ENCODE peak calls at places on chromosomes 12 and 14, in six cellular contexts. One of them, this sample, is unnamed. For H3K4me1, the result is how much of the 10 kb centered on the place peaks cover.

GRCh38 chr14:34063470-34064164 is 112.7 kb upstream of the EGLN3 start:
- DNase-seq in heart left ventricle: peak
- DNase-seq in adrenal gland: no peak
- DNase-seq in A549: peak
- DNase-seq in spleen: no peak
- DNase-seq in transverse colon: no peak
- DNase-seq in this sample: no peak

GRCh38 chr12:19546611-19547162 is 107.4 kb downstream of the AEBP2 start:
- DNase-seq in heart left ventricle: no peak
- DNase-seq in transverse colon: no peak
- DNase-seq in adrenal gland: no peak
- DNase-seq in spleen: no peak
- DNase-seq in A549: no peak
- DNase-seq in this sample: no peak

GRCh38 chr12:6231359-6232268 is 31.4 kb downstream of the CD9 start:
- DNase-seq in adrenal gland: no peak
- DNase-seq in transverse colon: no peak
- DNase-seq in spleen: no peak
- DNase-seq in heart left ventricle: no peak
- DNase-seq in A549: no peak
- DNase-seq in this sample: no peak

GRCh38 chr12:96522690-96523089 is 33.3 kb downstream of the CFAP54 start:
- DNase-seq in adrenal gland: no peak
- DNase-seq in transverse colon: no peak
- DNase-seq in spleen: no peak
- DNase-seq in heart left ventricle: no peak
- DNase-seq in A549: no peak
- DNase-seq in this sample: no peak

GRCh38 chr14:22852940-22853767 is 16.8 kb downstream of the MMP14 start:
- DNase-seq in transverse colon: peak
- DNase-seq in A549: peak
- DNase-seq in spleen: peak
- DNase-seq in adrenal gland: peak
- DNase-seq in heart left ventricle: peak
- DNase-seq in this sample: peak

GRCh38 chr14:94601961-94602391 is 10.2 kb upstream of the SERPINA3 start:
- DNase-seq in heart left ventricle: peak
- DNase-seq in spleen: peak
- DNase-seq in transverse colon: peak
- DNase-seq in A549: peak
- DNase-seq in adrenal gland: peak
- DNase-seq in this sample: peak

GRCh38 chr12:25692115-25693035 is 139.3 kb upstream of the LMNTD1 start:
- DNase-seq in heart left ventricle: no peak
- DNase-seq in A549: no peak
- DNase-seq in adrenal gland: peak
- DNase-seq in spleen: no peak
- DNase-seq in transverse colon: no peak
- DNase-seq in this sample: no peak

GRCh38 chr12:15200703-15201102 is 20.5 kb downstream of the RERG start:
- DNase-seq in transverse colon: no peak
- DNase-seq in heart left ventricle: no peak
- DNase-seq in spleen: no peak
- DNase-seq in A549: no peak
- DNase-seq in adrenal gland: no peak
- DNase-seq in this sample: no peak

GRCh38 chr12:93380480-93381121 is 2.9 kb downstream of the NUDT4 start:
- DNase-seq in adrenal gland: no peak
- DNase-seq in spleen: no peak
- DNase-seq in transverse colon: no peak
- DNase-seq in heart left ventricle: no peak
- DNase-seq in A549: peak
- DNase-seq in this sample: no peak

GRCh38 chr14:68512088-68512487 is 280.8 kb downstream of the ZFP36L1 start:
- DNase-seq in adrenal gland: no peak
- DNase-seq in A549: no peak
- DNase-seq in transverse colon: no peak
- DNase-seq in spleen: no peak
- DNase-seq in heart left ventricle: no peak
- DNase-seq in this sample: no peak

GRCh38 chr12:3320881-3321509 is 170.0 kb upstream of the PRMT8 start:
- DNase-seq in transverse colon: no peak
- DNase-seq in adrenal gland: no peak
- DNase-seq in A549: no peak
- DNase-seq in spleen: peak
- DNase-seq in heart left ventricle: no peak
- DNase-seq in this sample: no peak

GRCh38 chr12:89528434-89528833 is 2.6 kb upstream of the POC1B start:
- DNase-seq in transverse colon: no peak
- DNase-seq in A549: no peak
- DNase-seq in adrenal gland: no peak
- DNase-seq in spleen: no peak
- DNase-seq in heart left ventricle: no peak
- DNase-seq in this sample: no peak

GRCh38 chr12:62403031-62403430 is 63.6 kb upstream of the MON2 start:
- DNase-seq in heart left ventricle: no peak
- DNase-seq in A549: no peak
- DNase-seq in spleen: no peak
- DNase-seq in adrenal gland: no peak
- DNase-seq in transverse colon: no peak
- DNase-seq in this sample: no peak

GRCh38 chr12:116121453-116121871 is 156.0 kb downstream of the MED13L start:
- DNase-seq in transverse colon: no peak
- DNase-seq in heart left ventricle: no peak
- DNase-seq in A549: no peak
- DNase-seq in spleen: no peak
- DNase-seq in adrenal gland: no peak
- DNase-seq in this sample: no peak

GRCh38 chr12:57276935-57277563 is 26.1 kb upstream of the STAC3 start:
- DNase-seq in A549: peak
- DNase-seq in transverse colon: no peak
- DNase-seq in adrenal gland: no peak
- DNase-seq in heart left ventricle: no peak
- DNase-seq in spleen: no peak
- DNase-seq in this sample: peak

GRCh38 chr12:3170423-3171194 is 93.4 kb downstream of the TSPAN9 start:
- DNase-seq in transverse colon: no peak
- DNase-seq in spleen: no peak
- DNase-seq in adrenal gland: no peak
- DNase-seq in A549: peak
- DNase-seq in heart left ventricle: no peak
- DNase-seq in this sample: no peak

GRCh38 chr12:9673404-9674225 is 4.1 kb downstream of the CLEC2D start:
- DNase-seq in transverse colon: peak
- DNase-seq in adrenal gland: peak
- DNase-seq in A549: peak
- DNase-seq in spleen: peak
- DNase-seq in heart left ventricle: peak
- DNase-seq in this sample: no peak

GRCh38 chr12:131132118-131132892 is 178.6 kb downstream of the ADGRD1 start:
- DNase-seq in A549: peak
- DNase-seq in adrenal gland: peak
- DNase-seq in transverse colon: peak
- DNase-seq in spleen: peak
- DNase-seq in heart left ventricle: peak
- DNase-seq in this sample: peak

GRCh38 chr12:111753144-111753881 is 13.4 kb upstream of the ALDH2 start:
- DNase-seq in adrenal gland: peak
- DNase-seq in transverse colon: peak
- DNase-seq in spleen: peak
- DNase-seq in A549: peak
- DNase-seq in heart left ventricle: peak
- DNase-seq in this sample: peak

GRCh38 chr12:45989277-45989856 is 1.0 kb downstream of the SCAF11 start:
- DNase-seq in A549: no peak
- DNase-seq in spleen: peak
- DNase-seq in transverse colon: no peak
- DNase-seq in adrenal gland: no peak
- DNase-seq in heart left ventricle: no peak
- DNase-seq in this sample: no peak

GRCh38 chr12:69024907-69025306 is 91.9 kb upstream of the CPM start:
- DNase-seq in spleen: no peak
- DNase-seq in A549: no peak
- DNase-seq in transverse colon: no peak
- DNase-seq in adrenal gland: no peak
- DNase-seq in heart left ventricle: no peak
- DNase-seq in this sample: no peak

GRCh38 chr12:104219908-104220404 is 4.4 kb downstream of the TXNRD1 start:
- DNase-seq in heart left ventricle: no peak
- DNase-seq in spleen: no peak
- DNase-seq in adrenal gland: peak
- DNase-seq in A549: peak
- DNase-seq in transverse colon: peak
- DNase-seq in this sample: no peak
- H3K4me3 ChIP-seq in heart left ventricle: no peak
- H3K4me3 ChIP-seq in spleen: no peak
- H3K4me3 ChIP-seq in adrenal gland: no peak
- H3K4me3 ChIP-seq in A549: no peak
- H3K4me3 ChIP-seq in transverse colon: no peak
- H3K4me3 ChIP-seq in this sample: no peak

GRCh38 chr12:103928736-103929050 is 1.5 kb upstream of the HSP90B1 start:
- DNase-seq in transverse colon: peak
- DNase-seq in adrenal gland: no peak
- DNase-seq in A549: no peak
- DNase-seq in spleen: peak
- DNase-seq in heart left ventricle: no peak
- DNase-seq in this sample: peak

GRCh38 chr12:103933237-103933636 is 3.0 kb downstream of the HSP90B1 start:
- DNase-seq in transverse colon: no peak
- DNase-seq in adrenal gland: no peak
- DNase-seq in heart left ventricle: no peak
- DNase-seq in A549: no peak
- DNase-seq in spleen: no peak
- DNase-seq in this sample: no peak

GRCh38 chr12:103929051-103929908 is 930 bp upstream of the HSP90B1 start:
- DNase-seq in adrenal gland: peak
- DNase-seq in spleen: peak
- DNase-seq in heart left ventricle: peak
- DNase-seq in A549: peak
- DNase-seq in transverse colon: peak
- DNase-seq in this sample: peak

GRCh38 chr12:103930787-103931536 is 752 bp downstream of the HSP90B1 start:
- DNase-seq in spleen: peak
- DNase-seq in heart left ventricle: peak
- DNase-seq in A549: peak
- DNase-seq in adrenal gland: peak
- DNase-seq in transverse colon: peak
- DNase-seq in this sample: peak

DNA sequence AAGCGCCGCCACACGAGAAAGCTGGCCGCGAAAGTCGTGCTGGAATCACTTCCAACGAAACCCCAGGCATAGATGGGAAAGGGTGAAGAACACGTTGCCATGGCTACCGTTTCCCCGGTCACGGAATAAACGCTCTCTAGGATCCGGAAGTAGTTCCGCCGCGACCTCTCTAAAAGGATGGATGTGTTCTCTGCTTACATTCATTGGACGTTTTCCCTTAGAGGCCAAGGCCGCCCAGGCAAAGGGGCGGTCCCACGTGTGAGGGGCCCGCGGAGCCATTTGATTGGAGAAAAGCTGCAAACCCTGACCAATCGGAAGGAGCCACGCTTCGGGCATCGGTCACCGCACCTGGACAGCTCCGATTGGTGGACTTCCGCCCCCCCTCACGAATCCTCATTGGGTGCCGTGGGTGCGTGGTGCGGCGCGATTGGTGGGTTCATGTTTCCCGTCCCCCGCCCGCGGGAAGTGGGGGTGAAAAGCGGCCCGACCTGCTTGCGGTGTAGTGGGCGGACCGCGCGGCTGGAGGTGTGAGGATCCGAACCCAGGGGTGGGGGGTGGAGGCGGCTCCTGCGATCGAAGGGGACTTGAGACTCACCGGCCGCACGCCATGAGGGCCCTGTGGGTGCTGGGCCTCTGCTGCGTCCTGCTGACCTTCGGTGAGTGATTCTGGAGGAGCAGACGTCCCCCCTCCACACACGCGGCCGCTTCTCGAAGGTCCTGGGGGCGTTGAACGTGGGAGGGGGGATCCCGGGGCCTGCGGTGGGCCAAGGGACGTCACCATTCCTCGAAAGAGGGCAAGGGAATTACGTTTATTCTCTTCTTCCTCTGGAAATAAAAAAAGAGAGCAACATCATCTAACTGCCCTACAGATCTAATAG is at the start of gene HSP90B1:
- DNase-seq in spleen: peak
- DNase-seq in transverse colon: peak
- DNase-seq in adrenal gland: peak
- DNase-seq in heart left ventricle: peak
- DNase-seq in A549: peak
- DNase-seq in this sample: peak
- TF ChIP-seq POLR2A in spleen: peak
- TF ChIP-seq POLR2A in transverse colon: peak
- TF ChIP-seq POLR2A in adrenal gland: peak
- TF ChIP-seq POLR2A in heart left ventricle: peak
- TF ChIP-seq POLR2A in A549: peak
- TF ChIP-seq POLR2A in this sample: peak

DNA sequence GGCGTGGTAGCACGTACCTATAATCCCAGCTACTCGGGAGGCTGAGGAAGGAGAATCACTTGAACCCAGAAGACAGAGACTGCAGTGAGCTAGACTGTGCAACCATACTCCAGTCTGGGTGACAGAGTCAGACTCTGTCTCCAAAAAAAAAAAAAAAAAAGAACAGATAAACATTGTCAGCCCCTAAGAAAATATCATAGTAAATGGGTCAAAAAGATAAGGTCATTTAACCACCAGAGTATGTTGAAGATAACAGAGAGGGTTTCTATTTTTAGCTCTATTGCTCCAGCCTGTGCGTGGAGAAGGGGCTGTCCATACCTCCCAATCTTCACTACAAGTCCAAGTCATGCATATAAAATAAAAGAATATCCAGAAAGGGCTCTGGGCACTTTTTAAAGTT is 15.4 kb downstream of the LGMN start:
- DNase-seq in A549: no peak
- DNase-seq in heart left ventricle: no peak
- DNase-seq in adrenal gland: peak
- DNase-seq in spleen: no peak
- DNase-seq in transverse colon: no peak
- DNase-seq in this sample: no peak
- H3K4me1 ChIP-seq in A549: under half
- H3K4me1 ChIP-seq in heart left ventricle: under half
- H3K4me1 ChIP-seq in adrenal gland: under half
- H3K4me1 ChIP-seq in spleen: under half
- H3K4me1 ChIP-seq in transverse colon: under half
- H3K4me1 ChIP-seq in this sample: under half

GRCh38 chr12:122006186-122006926 is 15.3 kb upstream of the BCL7A start:
- DNase-seq in spleen: no peak
- DNase-seq in A549: no peak
- DNase-seq in heart left ventricle: no peak
- DNase-seq in adrenal gland: no peak
- DNase-seq in transverse colon: no peak
- DNase-seq in this sample: no peak

GRCh38 chr12:122005252-122005651 is 16.4 kb upstream of the BCL7A start:
- DNase-seq in A549: no peak
- DNase-seq in spleen: no peak
- DNase-seq in adrenal gland: no peak
- DNase-seq in heart left ventricle: no peak
- DNase-seq in transverse colon: no peak
- DNase-seq in this sample: no peak

GRCh38 chr12:122004633-122005071 is 17.0 kb upstream of the BCL7A start:
- DNase-seq in A549: no peak
- DNase-seq in spleen: no peak
- DNase-seq in adrenal gland: no peak
- DNase-seq in heart left ventricle: no peak
- DNase-seq in transverse colon: no peak
- DNase-seq in this sample: no peak

GRCh38 chr12:122001379-122002209 is 20.1 kb upstream of the BCL7A start:
- DNase-seq in adrenal gland: no peak
- DNase-seq in transverse colon: no peak
- DNase-seq in A549: no peak
- DNase-seq in heart left ventricle: no peak
- DNase-seq in spleen: no peak
- DNase-seq in this sample: no peak

GRCh38 chr12:122003646-122004611 is 17.8 kb upstream of the BCL7A start:
- DNase-seq in spleen: peak
- DNase-seq in A549: no peak
- DNase-seq in transverse colon: peak
- DNase-seq in adrenal gland: no peak
- DNase-seq in heart left ventricle: no peak
- DNase-seq in this sample: no peak
- H3K4me3 ChIP-seq in spleen: no peak
- H3K4me3 ChIP-seq in A549: no peak
- H3K4me3 ChIP-seq in transverse colon: no peak
- H3K4me3 ChIP-seq in adrenal gland: no peak
- H3K4me3 ChIP-seq in heart left ventricle: no peak
- H3K4me3 ChIP-seq in this sample: no peak